ENCODE peak calls at places on chromosomes 11 and 22, in seven cellular contexts. One of them, this sample, is unnamed.

GRCh38 chr22:49533886-49534285 is 293.8 kb downstream of the BRD1 start:
- DNase-seq in mesenteric fat pad: peak; percentile 62
- DNase-seq in EH: no peak
- DNase-seq in NCI-H2171 treated with DMSO at 0.1 percent for 48 hours: no peak
- DNase-seq in HS-5: no peak
- DNase-seq in effector memory CD8-positive, alpha-beta T cell: no peak
- DNase-seq in H1: no peak
- DNase-seq in this sample: no peak

GRCh38 chr11:29432719-29433325 is 584.0 kb downstream of the KCNA4 start:
- DNase-seq in mesenteric fat pad: no peak
- DNase-seq in EH: peak; percentile 26
- DNase-seq in NCI-H2171 treated with DMSO at 0.1 percent for 48 hours: peak; percentile 36
- DNase-seq in HS-5: no peak
- DNase-seq in effector memory CD8-positive, alpha-beta T cell: no peak
- DNase-seq in H1: no peak
- DNase-seq in this sample: no peak

GRCh38 chr11:77149716-77150392 is 21.8 kb downstream of the MYO7A start:
- DNase-seq in mesenteric fat pad: no peak
- DNase-seq in EH: no peak
- DNase-seq in NCI-H2171 treated with DMSO at 0.1 percent for 48 hours: no peak
- DNase-seq in HS-5: no peak
- DNase-seq in effector memory CD8-positive, alpha-beta T cell: no peak
- DNase-seq in H1: no peak
- DNase-seq in this sample: no peak

GRCh38 chr22:20509344-20510047 is 2.1 kb downstream of the MED15 start:
- DNase-seq in mesenteric fat pad: no peak
- DNase-seq in EH: peak; percentile 97
- DNase-seq in NCI-H2171 treated with DMSO at 0.1 percent for 48 hours: no peak
- DNase-seq in HS-5: peak; percentile 89
- DNase-seq in effector memory CD8-positive, alpha-beta T cell: no peak
- DNase-seq in H1: no peak
- DNase-seq in this sample: no peak

GRCh38 chr11:106398396-106399074 is 321.1 kb downstream of the AASDHPPT start:
- DNase-seq in mesenteric fat pad: no peak
- DNase-seq in EH: peak; percentile 76
- DNase-seq in NCI-H2171 treated with DMSO at 0.1 percent for 48 hours: no peak
- DNase-seq in HS-5: no peak
- DNase-seq in effector memory CD8-positive, alpha-beta T cell: no peak
- DNase-seq in H1: no peak
- DNase-seq in this sample: no peak

GRCh38 chr11:120339394-120339890 is 3.2 kb downstream of the ARHGEF12 start:
- DNase-seq in mesenteric fat pad: no peak
- DNase-seq in EH: peak; percentile 59
- DNase-seq in NCI-H2171 treated with DMSO at 0.1 percent for 48 hours: no peak
- DNase-seq in HS-5: no peak
- DNase-seq in effector memory CD8-positive, alpha-beta T cell: no peak
- DNase-seq in H1: no peak
- DNase-seq in this sample: no peak

GRCh38 chr22:37559901-37560681 is at the start of gene CDC42EP1:
- DNase-seq in mesenteric fat pad: peak; percentile 92
- DNase-seq in EH: peak; percentile 72
- DNase-seq in NCI-H2171 treated with DMSO at 0.1 percent for 48 hours: no peak
- DNase-seq in HS-5: no peak
- DNase-seq in effector memory CD8-positive, alpha-beta T cell: no peak
- DNase-seq in H1: no peak
- DNase-seq in this sample: no peak

GRCh38 chr11:20011294-20011951 is 148.9 kb downstream of the DBX1 start:
- DNase-seq in mesenteric fat pad: no peak
- DNase-seq in EH: no peak
- DNase-seq in NCI-H2171 treated with DMSO at 0.1 percent for 48 hours: no peak
- DNase-seq in HS-5: no peak
- DNase-seq in effector memory CD8-positive, alpha-beta T cell: no peak
- DNase-seq in H1: no peak
- DNase-seq in this sample: no peak

GRCh38 chr11:69654660-69655478 is 13.9 kb downstream of the CCND1 start:
- DNase-seq in mesenteric fat pad: no peak
- DNase-seq in EH: peak; percentile 55
- DNase-seq in NCI-H2171 treated with DMSO at 0.1 percent for 48 hours: no peak
- DNase-seq in HS-5: no peak
- DNase-seq in effector memory CD8-positive, alpha-beta T cell: no peak
- DNase-seq in H1: no peak
- DNase-seq in this sample: no peak

This sample was measured in NT2/D1.